ENCODE peak calls at places on chromosomes 7 and 10, in seven cellular contexts. One of them, this sample, is unnamed.

GRCh38 chr10:97518601-97519043 is 19.9 kb downstream of the UBTD1 start:
- DNase-seq in HCT116: no peak
- DNase-seq in sigmoid colon: no peak
- DNase-seq in SK-N-SH: no peak
- DNase-seq in endothelial cell of umbilical vein: peak; percentile 64
- DNase-seq in spleen: no peak
- DNase-seq in stomach: no peak
- DNase-seq in this sample: no peak

GRCh38 chr7:111433426-111433825 is 128.9 kb downstream of the IMMP2L start:
- DNase-seq in HCT116: no peak
- DNase-seq in sigmoid colon: no peak
- DNase-seq in SK-N-SH: no peak
- DNase-seq in endothelial cell of umbilical vein: no peak
- DNase-seq in spleen: no peak
- DNase-seq in stomach: no peak
- DNase-seq in this sample: no peak

GRCh38 chr7:31540786-31541185 is 26.9 kb downstream of the ITPRID1 start:
- DNase-seq in HCT116: no peak
- DNase-seq in sigmoid colon: no peak
- DNase-seq in SK-N-SH: no peak
- DNase-seq in endothelial cell of umbilical vein: no peak
- DNase-seq in spleen: no peak
- DNase-seq in stomach: no peak
- DNase-seq in this sample: no peak

GRCh38 chr10:49679480-49679893 is at the start of gene C10orf53:
- DNase-seq in HCT116: no peak
- DNase-seq in sigmoid colon: no peak
- DNase-seq in SK-N-SH: peak; percentile 95
- DNase-seq in endothelial cell of umbilical vein: peak; percentile 32
- DNase-seq in spleen: no peak
- DNase-seq in stomach: no peak
- DNase-seq in this sample: peak; percentile 87

GRCh38 chr10:114631678-114632417 is 26.2 kb downstream of the ABLIM1 start:
- DNase-seq in HCT116: no peak
- DNase-seq in sigmoid colon: peak; percentile 67
- DNase-seq in SK-N-SH: peak; percentile 87
- DNase-seq in endothelial cell of umbilical vein: peak; percentile 60
- DNase-seq in spleen: peak; percentile 78
- DNase-seq in stomach: no peak
- DNase-seq in this sample: no peak

GRCh38 chr7:78127009-78127408 is 328.4 kb downstream of the PHTF2 start:
- DNase-seq in HCT116: no peak
- DNase-seq in sigmoid colon: no peak
- DNase-seq in SK-N-SH: no peak
- DNase-seq in endothelial cell of umbilical vein: no peak
- DNase-seq in spleen: no peak
- DNase-seq in stomach: no peak
- DNase-seq in this sample: no peak

GRCh38 chr10:94524146-94524545 is 21.4 kb upstream of the HELLS start:
- DNase-seq in HCT116: no peak
- DNase-seq in sigmoid colon: no peak
- DNase-seq in SK-N-SH: no peak
- DNase-seq in endothelial cell of umbilical vein: no peak
- DNase-seq in spleen: no peak
- DNase-seq in stomach: no peak
- DNase-seq in this sample: no peak

GRCh38 chr7:44581907-44582603 is at the start of gene TMED4:
- DNase-seq in HCT116: peak; percentile 96
- DNase-seq in sigmoid colon: peak; percentile 100
- DNase-seq in SK-N-SH: peak; percentile 100
- DNase-seq in endothelial cell of umbilical vein: peak; percentile 99
- DNase-seq in spleen: peak; percentile 100
- DNase-seq in stomach: peak; percentile 100
- DNase-seq in this sample: peak; percentile 100

GRCh38 chr7:106053109-106053508 is 59.0 kb downstream of the SYPL1 start:
- DNase-seq in HCT116: no peak
- DNase-seq in sigmoid colon: peak; percentile 26
- DNase-seq in SK-N-SH: peak; percentile 46
- DNase-seq in endothelial cell of umbilical vein: no peak
- DNase-seq in spleen: no peak
- DNase-seq in stomach: no peak
- DNase-seq in this sample: no peak

GRCh38 chr7:144588535-144588934 is 185.0 kb upstream of the NOBOX start:
- DNase-seq in HCT116: no peak
- DNase-seq in sigmoid colon: no peak
- DNase-seq in SK-N-SH: no peak
- DNase-seq in endothelial cell of umbilical vein: no peak
- DNase-seq in spleen: no peak
- DNase-seq in stomach: no peak
- DNase-seq in this sample: no peak

GRCh38 chr7:111098011-111098925 is 7.3 kb downstream of the LRRN3 start:
- DNase-seq in HCT116: peak; percentile 18
- DNase-seq in sigmoid colon: no peak
- DNase-seq in SK-N-SH: no peak
- DNase-seq in endothelial cell of umbilical vein: peak; percentile 54
- DNase-seq in spleen: no peak
- DNase-seq in stomach: no peak
- DNase-seq in this sample: no peak

GRCh38 chr7:112358456-112358855 is 91.8 kb upstream of the IFRD1 start:
- DNase-seq in HCT116: no peak
- DNase-seq in sigmoid colon: no peak
- DNase-seq in SK-N-SH: no peak
- DNase-seq in endothelial cell of umbilical vein: no peak
- DNase-seq in spleen: no peak
- DNase-seq in stomach: no peak
- DNase-seq in this sample: no peak

GRCh38 chr7:31933481-31933880 is 136.7 kb downstream of the PDE1C start:
- DNase-seq in HCT116: no peak
- DNase-seq in sigmoid colon: no peak
- DNase-seq in SK-N-SH: no peak
- DNase-seq in endothelial cell of umbilical vein: no peak
- DNase-seq in spleen: no peak
- DNase-seq in stomach: no peak
- DNase-seq in this sample: no peak

GRCh38 chr7:108875139-108875538 is 305.5 kb downstream of the DNAJB9 start:
- DNase-seq in HCT116: peak; percentile 15
- DNase-seq in sigmoid colon: no peak
- DNase-seq in SK-N-SH: peak; percentile 14
- DNase-seq in endothelial cell of umbilical vein: peak; percentile 35
- DNase-seq in spleen: no peak
- DNase-seq in stomach: no peak
- DNase-seq in this sample: no peak

GRCh38 chr10:33819206-33819605 is 484.7 kb upstream of the NRP1 start:
- DNase-seq in HCT116: no peak
- DNase-seq in sigmoid colon: no peak
- DNase-seq in SK-N-SH: no peak
- DNase-seq in endothelial cell of umbilical vein: no peak
- DNase-seq in spleen: no peak
- DNase-seq in stomach: no peak
- DNase-seq in this sample: no peak

DNA sequence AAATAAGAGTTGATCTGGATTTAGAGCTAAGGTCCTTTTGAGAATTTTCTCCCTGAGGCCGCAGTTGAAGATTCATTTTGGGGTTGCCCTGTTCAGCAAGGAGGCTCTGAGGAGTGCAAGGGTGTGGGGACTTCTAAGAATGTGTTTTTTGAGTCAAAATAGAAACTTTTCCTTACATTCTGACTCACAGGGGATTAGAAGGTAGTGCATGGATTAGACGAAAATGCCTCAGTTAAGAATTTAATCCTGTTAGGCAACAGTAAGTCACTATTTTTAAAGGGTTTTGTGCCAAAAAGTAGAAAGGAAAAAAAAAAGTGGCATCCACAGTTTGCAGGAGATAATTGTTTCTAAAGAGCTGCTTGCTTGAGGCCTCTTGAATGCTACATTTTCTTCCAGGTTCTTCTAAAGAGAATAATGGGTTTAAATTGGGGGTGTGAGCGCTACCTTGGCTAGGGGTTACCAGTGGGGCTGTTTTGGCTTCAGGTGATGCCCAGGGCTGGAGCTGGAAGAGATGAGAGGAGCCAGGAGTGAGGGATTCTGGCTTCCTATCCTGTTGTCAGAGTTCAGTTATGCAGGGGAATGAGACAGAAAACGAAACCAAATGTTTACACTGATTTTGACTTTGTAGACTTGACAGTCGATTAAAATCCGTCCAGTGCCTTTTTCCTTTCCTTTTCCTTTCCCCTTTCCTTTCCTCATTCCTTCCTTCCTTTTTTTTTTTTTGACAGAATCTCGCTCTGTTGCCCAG is 52.9 kb downstream of the BAMBI start:
- DNase-seq in HCT116: no peak
- DNase-seq in sigmoid colon: no peak
- DNase-seq in SK-N-SH: no peak
- DNase-seq in endothelial cell of umbilical vein: no peak
- DNase-seq in spleen: no peak
- DNase-seq in stomach: no peak
- DNase-seq in this sample: no peak
- H3K4me3 ChIP-seq in HCT116: no peak overlapping the region
- H3K4me3 ChIP-seq in sigmoid colon: no peak overlapping the region
- H3K4me3 ChIP-seq in SK-N-SH: no peak overlapping the region
- H3K4me3 ChIP-seq in endothelial cell of umbilical vein: no peak overlapping the region
- H3K4me3 ChIP-seq in spleen: no peak overlapping the region
- H3K4me3 ChIP-seq in stomach: no peak overlapping the region
- H3K4me3 ChIP-seq in this sample: no peak overlapping the region

GRCh38 chr7:142964502-142965246 is 2.5 kb upstream of the KEL start:
- DNase-seq in HCT116: no peak
- DNase-seq in sigmoid colon: no peak
- DNase-seq in SK-N-SH: no peak
- DNase-seq in endothelial cell of umbilical vein: no peak
- DNase-seq in spleen: no peak
- DNase-seq in stomach: no peak
- DNase-seq in this sample: no peak
- TF ChIP-seq POLR2AphosphoS5 in HCT116: no peak
- TF ChIP-seq POLR2AphosphoS5 in sigmoid colon: no peak
- TF ChIP-seq POLR2AphosphoS5 in SK-N-SH: no peak
- TF ChIP-seq POLR2AphosphoS5 in endothelial cell of umbilical vein: no peak
- TF ChIP-seq POLR2AphosphoS5 in spleen: no peak
- TF ChIP-seq POLR2AphosphoS5 in stomach: no peak
- TF ChIP-seq POLR2AphosphoS5 in this sample: no peak

DNA sequence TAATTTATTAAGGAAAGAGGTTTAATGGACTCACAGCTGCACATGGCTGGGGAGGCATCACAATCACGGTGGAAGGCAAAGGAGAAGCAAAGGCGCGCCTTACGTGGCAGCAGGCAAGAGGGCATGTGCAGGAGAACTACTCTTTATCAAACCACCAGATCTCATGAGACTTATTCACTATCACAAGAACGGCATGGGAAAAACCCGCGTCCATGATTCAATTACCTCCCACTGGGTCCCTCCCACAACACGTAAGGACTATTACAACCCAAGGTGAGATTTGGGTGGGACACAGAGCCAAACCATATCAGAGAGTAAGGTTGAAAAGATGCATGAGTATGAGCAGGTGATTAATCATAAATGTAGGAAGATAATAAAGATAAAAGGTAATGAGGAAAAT is 3.2 kb upstream of the JCAD start:
- DNase-seq in HCT116: no peak
- DNase-seq in sigmoid colon: no peak
- DNase-seq in SK-N-SH: no peak
- DNase-seq in endothelial cell of umbilical vein: no peak
- DNase-seq in spleen: no peak
- DNase-seq in stomach: no peak
- DNase-seq in this sample: no peak
- H3K27ac ChIP-seq in HCT116: no peak overlapping the region
- H3K27ac ChIP-seq in sigmoid colon: no peak overlapping the region
- H3K27ac ChIP-seq in SK-N-SH: peak overlapping the region; percentile 25
- H3K27ac ChIP-seq in endothelial cell of umbilical vein: peak overlapping the region; percentile 66
- H3K27ac ChIP-seq in spleen: no peak overlapping the region
- H3K27ac ChIP-seq in stomach: no peak overlapping the region
- H3K27ac ChIP-seq in this sample: no peak overlapping the region

GRCh38 chr7:139772837-139773236 is 5.0 kb downstream of the HIPK2 start:
- DNase-seq in HCT116: no peak
- DNase-seq in sigmoid colon: no peak
- DNase-seq in SK-N-SH: no peak
- DNase-seq in endothelial cell of umbilical vein: no peak
- DNase-seq in spleen: no peak
- DNase-seq in stomach: no peak
- DNase-seq in this sample: no peak

GRCh38 chr7:139772115-139772514 is 5.7 kb downstream of the HIPK2 start:
- DNase-seq in HCT116: no peak
- DNase-seq in sigmoid colon: no peak
- DNase-seq in SK-N-SH: no peak
- DNase-seq in endothelial cell of umbilical vein: no peak
- DNase-seq in spleen: no peak
- DNase-seq in stomach: peak; percentile 57
- DNase-seq in this sample: peak; percentile 59

GRCh38 chr7:139773372-139773771 is 4.4 kb downstream of the HIPK2 start:
- DNase-seq in HCT116: no peak
- DNase-seq in sigmoid colon: no peak
- DNase-seq in SK-N-SH: no peak
- DNase-seq in endothelial cell of umbilical vein: no peak
- DNase-seq in spleen: no peak
- DNase-seq in stomach: no peak
- DNase-seq in this sample: no peak

GRCh38 chr7:139775829-139776266 is 1.9 kb downstream of the HIPK2 start:
- DNase-seq in HCT116: peak; percentile 73
- DNase-seq in sigmoid colon: peak; percentile 77
- DNase-seq in SK-N-SH: peak; percentile 80
- DNase-seq in endothelial cell of umbilical vein: peak; percentile 86
- DNase-seq in spleen: no peak
- DNase-seq in stomach: peak; percentile 80
- DNase-seq in this sample: no peak

GRCh38 chr7:139774376-139774775 is 3.4 kb downstream of the HIPK2 start:
- DNase-seq in HCT116: no peak
- DNase-seq in sigmoid colon: no peak
- DNase-seq in SK-N-SH: no peak
- DNase-seq in endothelial cell of umbilical vein: no peak
- DNase-seq in spleen: no peak
- DNase-seq in stomach: no peak
- DNase-seq in this sample: no peak
- H3K4me3 ChIP-seq in HCT116: no peak overlapping the region
- H3K4me3 ChIP-seq in sigmoid colon: no peak overlapping the region
- H3K4me3 ChIP-seq in SK-N-SH: peak overlapping the region; percentile 98
- H3K4me3 ChIP-seq in endothelial cell of umbilical vein: no peak overlapping the region
- H3K4me3 ChIP-seq in spleen: no peak overlapping the region
- H3K4me3 ChIP-seq in stomach: peak overlapping the region; percentile 88
- H3K4me3 ChIP-seq in this sample: no peak overlapping the region

DNA sequence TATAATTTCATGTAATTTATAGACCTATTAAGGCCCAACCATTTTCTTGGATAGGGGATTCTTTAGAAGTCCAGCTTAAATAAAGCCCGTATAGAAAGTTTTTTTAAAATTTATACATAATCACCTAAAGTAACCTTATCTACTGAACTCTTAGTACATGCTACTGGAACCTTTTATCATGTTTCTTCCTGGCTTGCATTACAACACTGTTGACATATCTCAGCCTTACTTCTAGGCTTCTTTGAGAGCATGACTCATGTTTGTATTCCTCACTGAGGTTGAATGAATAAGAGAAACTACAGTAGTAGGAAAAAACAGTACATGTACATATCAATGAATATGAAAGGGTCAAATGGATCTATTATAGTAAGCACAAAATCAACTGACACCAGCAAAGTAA is 8.2 kb upstream of the MAGI2 start:
- DNase-seq in HCT116: no peak
- DNase-seq in sigmoid colon: no peak
- DNase-seq in SK-N-SH: no peak
- DNase-seq in endothelial cell of umbilical vein: peak; percentile 62
- DNase-seq in spleen: no peak
- DNase-seq in stomach: no peak
- DNase-seq in this sample: no peak
- TF ChIP-seq POLR2AphosphoS5 in HCT116: no peak
- TF ChIP-seq POLR2AphosphoS5 in sigmoid colon: no peak
- TF ChIP-seq POLR2AphosphoS5 in SK-N-SH: no peak
- TF ChIP-seq POLR2AphosphoS5 in endothelial cell of umbilical vein: no peak
- TF ChIP-seq POLR2AphosphoS5 in spleen: no peak
- TF ChIP-seq POLR2AphosphoS5 in stomach: no peak
- TF ChIP-seq POLR2AphosphoS5 in this sample: no peak